ENCODE peak calls at places on chromosomes 1 and 21, in five cellular contexts. One of them, this sample, is unnamed.

GRCh38 chr1:180524915-180525695 is 22.7 kb upstream of the ACBD6 start:
- DNase-seq in heart right ventricle: no peak
- DNase-seq in astrocyte of the spinal cord: no peak
- DNase-seq in fibroblast of pulmonary artery: no peak
- DNase-seq in fibroblast of lung: no peak
- DNase-seq in this sample: no peak

GRCh38 chr1:25794325-25794724 is 5.7 kb upstream of the SELENON start:
- DNase-seq in heart right ventricle: no peak
- DNase-seq in astrocyte of the spinal cord: no peak
- DNase-seq in fibroblast of pulmonary artery: no peak
- DNase-seq in fibroblast of lung: no peak
- DNase-seq in this sample: no peak

GRCh38 chr1:241586905-241587532 is 53.1 kb downstream of the CHML start:
- DNase-seq in heart right ventricle: no peak
- DNase-seq in astrocyte of the spinal cord: no peak
- DNase-seq in fibroblast of pulmonary artery: no peak
- DNase-seq in fibroblast of lung: no peak
- DNase-seq in this sample: no peak

GRCh38 chr1:236522937-236523703 is 662 bp upstream of the LGALS8 start:
- DNase-seq in heart right ventricle: peak; percentile 42
- DNase-seq in astrocyte of the spinal cord: no peak
- DNase-seq in fibroblast of pulmonary artery: no peak
- DNase-seq in fibroblast of lung: no peak
- DNase-seq in this sample: peak; percentile 14

GRCh38 chr1:53316742-53317650 is 10.9 kb downstream of the LRP8 start:
- DNase-seq in heart right ventricle: no peak
- DNase-seq in astrocyte of the spinal cord: no peak
- DNase-seq in fibroblast of pulmonary artery: no peak
- DNase-seq in fibroblast of lung: no peak
- DNase-seq in this sample: no peak

GRCh38 chr1:17802164-17802563 is 47.0 kb downstream of the ACTL8 start:
- DNase-seq in heart right ventricle: no peak
- DNase-seq in astrocyte of the spinal cord: no peak
- DNase-seq in fibroblast of pulmonary artery: peak; percentile 35
- DNase-seq in fibroblast of lung: peak; percentile 29
- DNase-seq in this sample: no peak

GRCh38 chr1:56413671-56414199 is 165.6 kb downstream of the PLPP3 start:
- DNase-seq in heart right ventricle: no peak
- DNase-seq in astrocyte of the spinal cord: no peak
- DNase-seq in fibroblast of pulmonary artery: no peak
- DNase-seq in fibroblast of lung: no peak
- DNase-seq in this sample: no peak

GRCh38 chr21:41877901-41878830 is 978 bp downstream of the PRDM15 start:
- DNase-seq in heart right ventricle: no peak
- DNase-seq in astrocyte of the spinal cord: peak; percentile 73
- DNase-seq in fibroblast of pulmonary artery: peak; percentile 60
- DNase-seq in fibroblast of lung: peak; percentile 76
- DNase-seq in this sample: peak; percentile 69

GRCh38 chr1:20370628-20371200 is 80.0 kb downstream of the VWA5B1 start:
- DNase-seq in heart right ventricle: no peak
- DNase-seq in astrocyte of the spinal cord: no peak
- DNase-seq in fibroblast of pulmonary artery: no peak
- DNase-seq in fibroblast of lung: no peak
- DNase-seq in this sample: no peak

GRCh38 chr21:15732290-15732995 is 2.7 kb downstream of the USP25 start:
- DNase-seq in heart right ventricle: no peak
- DNase-seq in astrocyte of the spinal cord: peak; percentile 58
- DNase-seq in fibroblast of pulmonary artery: peak; percentile 49
- DNase-seq in fibroblast of lung: peak; percentile 65
- DNase-seq in this sample: peak; percentile 74

GRCh38 chr1:155003766-155004351 is 1.3 kb downstream of the ZBTB7B start:
- DNase-seq in heart right ventricle: peak; percentile 72
- DNase-seq in astrocyte of the spinal cord: peak; percentile 35
- DNase-seq in fibroblast of pulmonary artery: no peak
- DNase-seq in fibroblast of lung: peak; percentile 61
- DNase-seq in this sample: peak; percentile 60

GRCh38 chr1:247332901-247333361 is 1.3 kb upstream of the ZNF496 start:
- DNase-seq in heart right ventricle: peak; percentile 27
- DNase-seq in astrocyte of the spinal cord: no peak
- DNase-seq in fibroblast of pulmonary artery: peak; percentile 29
- DNase-seq in fibroblast of lung: peak; percentile 28
- DNase-seq in this sample: peak; percentile 61

GRCh38 chr1:243731974-243732373 is 118.1 kb downstream of the AKT3 start:
- DNase-seq in heart right ventricle: no peak
- DNase-seq in astrocyte of the spinal cord: peak; percentile 58
- DNase-seq in fibroblast of pulmonary artery: no peak
- DNase-seq in fibroblast of lung: no peak
- DNase-seq in this sample: no peak

GRCh38 chr1:172360960-172361359 is 59.5 kb upstream of the C1orf105 start:
- DNase-seq in heart right ventricle: no peak
- DNase-seq in astrocyte of the spinal cord: no peak
- DNase-seq in fibroblast of pulmonary artery: no peak
- DNase-seq in fibroblast of lung: no peak
- DNase-seq in this sample: no peak

GRCh38 chr1:157431751-157432150 is 120.6 kb downstream of the FCRL5 start:
- DNase-seq in heart right ventricle: no peak
- DNase-seq in astrocyte of the spinal cord: peak; percentile 69
- DNase-seq in fibroblast of pulmonary artery: peak; percentile 13
- DNase-seq in fibroblast of lung: no peak
- DNase-seq in this sample: no peak

GRCh38 chr1:147892731-147893214 is 9.8 kb upstream of the GJA8 start:
- DNase-seq in heart right ventricle: no peak
- DNase-seq in astrocyte of the spinal cord: peak; percentile 63
- DNase-seq in fibroblast of pulmonary artery: peak; percentile 79
- DNase-seq in fibroblast of lung: peak; percentile 73
- DNase-seq in this sample: peak; percentile 61

GRCh38 chr1:72869873-72870272 is 587.5 kb upstream of the NEGR1 start:
- DNase-seq in heart right ventricle: no peak
- DNase-seq in astrocyte of the spinal cord: no peak
- DNase-seq in fibroblast of pulmonary artery: no peak
- DNase-seq in fibroblast of lung: no peak
- DNase-seq in this sample: no peak

GRCh38 chr1:246497331-246497915 is 9.7 kb downstream of the SMYD3 start:
- DNase-seq in heart right ventricle: no peak
- DNase-seq in astrocyte of the spinal cord: peak; percentile 78
- DNase-seq in fibroblast of pulmonary artery: peak; percentile 87
- DNase-seq in fibroblast of lung: peak; percentile 85
- DNase-seq in this sample: peak; percentile 84

GRCh38 chr1:150528997-150529396 is 13.4 kb downstream of the FALEC start:
- DNase-seq in heart right ventricle: no peak
- DNase-seq in astrocyte of the spinal cord: peak; percentile 62
- DNase-seq in fibroblast of pulmonary artery: peak; percentile 53
- DNase-seq in fibroblast of lung: peak; percentile 90
- DNase-seq in this sample: peak; percentile 87

GRCh38 chr1:110554871-110555801 is 36.2 kb upstream of the KCNA10 start:
- DNase-seq in heart right ventricle: peak; percentile 65
- DNase-seq in astrocyte of the spinal cord: no peak
- DNase-seq in fibroblast of pulmonary artery: peak; percentile 26
- DNase-seq in fibroblast of lung: peak; percentile 2
- DNase-seq in this sample: peak; percentile 7

GRCh38 chr1:66944330-66945274 is 19.8 kb downstream of the MIER1 start:
- DNase-seq in heart right ventricle: no peak
- DNase-seq in astrocyte of the spinal cord: peak; percentile 82
- DNase-seq in fibroblast of pulmonary artery: peak; percentile 80
- DNase-seq in fibroblast of lung: peak; percentile 87
- DNase-seq in this sample: peak; percentile 91

GRCh38 chr21:43371786-43372185 is 55.1 kb downstream of the SIK1 start:
- DNase-seq in heart right ventricle: peak; percentile 9
- DNase-seq in astrocyte of the spinal cord: no peak
- DNase-seq in fibroblast of pulmonary artery: no peak
- DNase-seq in fibroblast of lung: no peak
- DNase-seq in this sample: no peak

GRCh38 chr21:34724131-34724856 is 55.5 kb downstream of the CLIC6 start:
- DNase-seq in heart right ventricle: no peak
- DNase-seq in astrocyte of the spinal cord: no peak
- DNase-seq in fibroblast of pulmonary artery: no peak
- DNase-seq in fibroblast of lung: no peak
- DNase-seq in this sample: no peak

GRCh38 chr1:78619803-78620579 is at the start of gene IFI44L:
- DNase-seq in heart right ventricle: peak; percentile 18
- DNase-seq in astrocyte of the spinal cord: peak; percentile 80
- DNase-seq in fibroblast of pulmonary artery: peak; percentile 76
- DNase-seq in fibroblast of lung: peak; percentile 73
- DNase-seq in this sample: peak; percentile 60

GRCh38 chr1:37793773-37794371 is at the start of gene MANEAL:
- DNase-seq in heart right ventricle: peak; percentile 42
- DNase-seq in astrocyte of the spinal cord: peak; percentile 26
- DNase-seq in fibroblast of pulmonary artery: peak; percentile 57
- DNase-seq in fibroblast of lung: peak; percentile 39
- DNase-seq in this sample: peak; percentile 48

DNA sequence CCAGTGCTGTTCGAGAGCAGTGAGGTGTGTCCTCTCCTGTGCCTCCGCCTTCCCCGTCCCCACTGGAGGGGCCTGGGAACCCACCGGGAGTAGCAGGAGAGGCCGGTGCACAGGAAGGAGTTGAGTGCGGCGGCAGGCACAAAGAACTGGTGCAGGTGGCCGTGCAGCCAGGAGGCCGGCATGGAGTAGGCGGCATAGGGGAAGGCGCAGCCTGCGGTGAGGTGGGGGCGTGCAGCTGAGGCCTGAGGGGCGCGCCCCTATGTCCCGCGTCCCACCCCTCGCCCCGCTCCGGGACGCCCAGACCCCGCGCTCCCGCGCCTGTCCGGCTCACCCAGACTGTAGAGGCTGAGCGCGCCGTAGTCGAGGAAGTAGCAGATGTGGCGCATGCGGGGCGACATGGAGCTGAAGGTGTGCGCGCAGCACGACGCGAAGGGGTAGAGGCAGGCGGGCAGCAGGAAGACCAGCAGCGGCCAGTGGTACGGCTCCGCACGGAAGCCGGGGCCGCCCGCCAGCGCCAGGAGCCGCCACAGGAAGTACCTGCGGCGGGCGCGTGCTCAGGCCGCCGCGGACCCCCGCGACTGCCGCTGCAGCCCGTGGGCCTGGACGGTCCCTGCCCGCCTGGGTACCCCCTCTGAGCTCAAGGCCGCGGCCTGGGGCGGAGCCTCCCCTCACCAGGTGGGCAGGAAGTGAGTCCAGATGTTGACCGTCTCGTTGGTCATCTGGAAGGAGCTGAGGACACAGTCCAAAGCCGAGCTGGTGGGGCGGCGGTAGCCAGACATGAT is 2.2 kb downstream of the PAQR6 start:
- DNase-seq in heart right ventricle: no peak
- DNase-seq in astrocyte of the spinal cord: no peak
- DNase-seq in fibroblast of pulmonary artery: no peak
- DNase-seq in fibroblast of lung: no peak
- DNase-seq in this sample: peak; percentile 23
- H3K4me3 ChIP-seq in heart right ventricle: peak overlapping the region; percentile 36
- H3K4me3 ChIP-seq in astrocyte of the spinal cord: peak overlapping the region; percentile 7
- H3K4me3 ChIP-seq in fibroblast of pulmonary artery: peak overlapping the region; percentile 28
- H3K4me3 ChIP-seq in fibroblast of lung: peak overlapping the region; percentile 27
- H3K4me3 ChIP-seq in this sample: peak overlapping the region; percentile 44

DNA sequence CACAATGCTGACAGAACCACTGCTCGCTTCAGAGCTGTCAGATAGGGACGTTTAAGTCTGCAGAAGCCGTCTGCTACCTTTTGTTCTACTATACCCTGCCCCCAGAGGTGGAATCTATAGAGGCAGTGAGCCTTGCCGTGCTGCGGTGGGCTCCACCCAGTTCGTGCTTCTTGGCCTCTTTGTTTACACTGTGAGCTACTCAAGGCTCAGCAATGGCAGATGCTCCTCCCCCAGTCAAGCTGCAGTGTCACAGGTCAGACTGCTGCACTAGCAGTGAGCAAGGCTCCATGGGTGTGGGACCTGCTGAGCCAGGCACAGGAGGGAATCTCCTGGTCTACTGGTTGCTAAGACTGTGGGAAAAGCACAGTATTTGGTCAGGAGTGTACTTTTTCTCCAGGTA is 47.1 kb downstream of the LEPR start:
- DNase-seq in heart right ventricle: no peak
- DNase-seq in astrocyte of the spinal cord: peak; percentile 14
- DNase-seq in fibroblast of pulmonary artery: no peak
- DNase-seq in fibroblast of lung: peak; percentile 67
- DNase-seq in this sample: peak; percentile 63
- TF ChIP-seq CTCF in heart right ventricle: no peak
- TF ChIP-seq CTCF in astrocyte of the spinal cord: no peak
- TF ChIP-seq CTCF in fibroblast of pulmonary artery: no peak
- TF ChIP-seq CTCF in fibroblast of lung: no peak
- TF ChIP-seq CTCF in this sample: peak; percentile 13

DNA sequence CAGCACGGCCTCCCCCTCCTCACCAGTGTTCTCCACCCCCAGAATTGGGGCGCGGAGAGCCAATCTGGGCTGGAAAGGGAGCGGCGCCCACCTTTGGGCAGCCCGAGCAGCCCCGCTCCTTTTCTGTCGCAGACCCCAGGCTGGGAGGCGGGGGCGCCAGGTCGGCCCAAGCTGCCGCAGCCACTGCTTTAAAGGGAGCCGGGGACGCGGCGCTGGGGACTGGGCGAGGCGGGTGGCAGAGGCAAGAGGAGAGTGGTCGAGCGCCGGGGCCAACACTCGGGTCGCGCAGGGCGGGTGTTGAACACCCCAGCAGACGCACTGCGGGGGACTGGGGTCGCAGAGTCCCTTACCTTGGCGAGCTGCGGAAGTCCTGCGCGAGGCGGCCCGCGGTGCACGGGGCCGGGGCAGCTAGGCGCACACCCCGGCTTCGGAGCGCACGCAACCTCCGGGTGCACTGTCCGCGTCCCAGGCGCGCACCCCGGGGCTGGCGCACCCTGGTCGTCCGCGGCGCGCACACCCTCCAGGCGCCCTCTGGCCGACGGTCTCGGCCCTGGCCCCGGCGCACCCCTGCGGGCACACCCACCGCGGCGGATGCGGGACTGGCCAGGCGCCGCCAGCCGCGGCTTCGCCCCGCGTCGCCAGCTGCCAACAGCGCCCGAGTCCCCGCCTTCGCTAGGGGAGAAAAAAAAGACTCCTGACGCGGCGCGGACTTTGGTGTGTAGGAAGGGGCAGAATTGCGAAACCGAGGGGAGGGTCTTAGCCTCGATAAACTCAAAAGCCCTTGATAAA is at the start of gene KANK4:
- DNase-seq in heart right ventricle: no peak
- DNase-seq in astrocyte of the spinal cord: no peak
- DNase-seq in fibroblast of pulmonary artery: no peak
- DNase-seq in fibroblast of lung: no peak
- DNase-seq in this sample: no peak
- H3K4me3 ChIP-seq in heart right ventricle: peak within 1 kb of the TSS; percentile 45
- H3K4me3 ChIP-seq in astrocyte of the spinal cord: no peak within 1 kb of the TSS
- H3K4me3 ChIP-seq in fibroblast of pulmonary artery: no peak within 1 kb of the TSS
- H3K4me3 ChIP-seq in fibroblast of lung: no peak within 1 kb of the TSS
- H3K4me3 ChIP-seq in this sample: no peak within 1 kb of the TSS

GRCh38 chr1:87673748-87674147 is 345.1 kb downstream of the LMO4 start:
- DNase-seq in heart right ventricle: no peak
- DNase-seq in astrocyte of the spinal cord: no peak
- DNase-seq in fibroblast of pulmonary artery: peak; percentile 16
- DNase-seq in fibroblast of lung: peak; percentile 11
- DNase-seq in this sample: peak; percentile 10
- TF ChIP-seq CTCF in heart right ventricle: no peak
- TF ChIP-seq CTCF in astrocyte of the spinal cord: peak; percentile 14
- TF ChIP-seq CTCF in fibroblast of pulmonary artery: peak; percentile 23
- TF ChIP-seq CTCF in fibroblast of lung: no peak
- TF ChIP-seq CTCF in this sample: peak; percentile 36

GRCh38 chr1:219066098-219066497 is 107.6 kb upstream of the LYPLAL1 start:
- DNase-seq in heart right ventricle: no peak
- DNase-seq in astrocyte of the spinal cord: no peak
- DNase-seq in fibroblast of pulmonary artery: no peak
- DNase-seq in fibroblast of lung: no peak
- DNase-seq in this sample: no peak
- H3K4me3 ChIP-seq in heart right ventricle: no peak overlapping the region
- H3K4me3 ChIP-seq in astrocyte of the spinal cord: no peak overlapping the region
- H3K4me3 ChIP-seq in fibroblast of pulmonary artery: no peak overlapping the region
- H3K4me3 ChIP-seq in fibroblast of lung: no peak overlapping the region
- H3K4me3 ChIP-seq in this sample: no peak overlapping the region